ENCODE peak calls at places on chromosome 1, in eight cellular contexts. P, B, Y, E, V, S, A and X are unnamed samples.

GRCh38 chr1:235450433-235450832 is 53.8 kb downstream of the B3GALNT2 start:
- DNase-seq in P (no peak), B (no peak), Y (no peak), E (no peak), V (no peak), S (no peak), A (no peak), X (no peak)

GRCh38 chr1:202750761-202751160 is 40.5 kb upstream of the SYT2 start:
- DNase-seq in P (no peak), B (no peak), Y (no peak), E (no peak), V (no peak), S (no peak), A (no peak), X (no peak)

GRCh38 chr1:207240325-207241095 is 81.0 kb upstream of the CD55 start:
- DNase-seq in P (no peak), B (peak), Y (no peak), E (no peak), V (peak), S (no peak), A (no peak), X (peak)

GRCh38 chr1:94983343-94983742 is 56.4 kb upstream of the CNN3 start:
- DNase-seq in P (no peak), B (peak), Y (peak), E (peak), V (peak), S (no peak), A (no peak), X (peak)

GRCh38 chr1:208066583-208066982 is 155.7 kb upstream of the CD34 start:
- DNase-seq in P (no peak), B (no peak), Y (no peak), E (no peak), V (no peak), S (no peak), A (no peak), X (no peak)

GRCh38 chr1:163912491-163912890 is 590.7 kb downstream of the NUF2 start:
- DNase-seq in P (no peak), B (no peak), Y (no peak), E (no peak), V (no peak), S (no peak), A (no peak), X (no peak)

GRCh38 chr1:198238121-198238520 is 81.3 kb downstream of the NEK7 start:
- DNase-seq in P (no peak), B (no peak), Y (peak), E (no peak), V (no peak), S (no peak), A (no peak), X (no peak)

GRCh38 chr1:28540651-28541050 is 12.2 kb upstream of the TRNAU1AP start:
- DNase-seq in P (no peak), B (no peak), Y (no peak), E (no peak), V (no peak), S (no peak), A (no peak), X (peak)

GRCh38 chr1:158527190-158527815 is 26.9 kb downstream of the OR6Y1 start:
- DNase-seq in P (no peak), B (no peak), Y (no peak), E (no peak), V (peak), S (no peak), A (no peak), X (no peak)

GRCh38 chr1:29309621-29310020 is 73.3 kb downstream of the PTPRU start:
- DNase-seq in P (no peak), B (no peak), Y (no peak), E (no peak), V (no peak), S (no peak), A (no peak), X (no peak)

GRCh38 chr1:205365945-205366463 is 9.3 kb upstream of the KLHDC8A start:
- DNase-seq in P (no peak), B (peak), Y (peak), E (no peak), V (no peak), S (no peak), A (no peak), X (no peak)

GRCh38 chr1:67830928-67831596 is 2.2 kb downstream of the GNG12 start:
- DNase-seq in P (no peak), B (no peak), Y (no peak), E (no peak), V (peak), S (no peak), A (no peak), X (peak)